ENCODE peak calls at places on chromosomes 2 and 18, in seven cellular contexts. X, P, U, E, T, S and F are unnamed samples.

GRCh38 chr2:188776634-188777033 is 197.5 kb upstream of the COL3A1 start:
- DNase-seq in S (no peak), X (no peak), P (peak), U (peak), E (no peak), T (no peak), F (peak)

GRCh38 chr2:98869868-98870267 is 66.2 kb downstream of the CRACDL start:
- DNase-seq in T (peak), E (no peak), S (peak), U (no peak), P (no peak), X (no peak), F (no peak)

GRCh38 chr2:78646965-78647364 is 378.5 kb upstream of the REG3G start:
- DNase-seq in S (no peak), X (no peak), U (no peak), P (no peak), E (no peak), T (no peak), F (no peak)

GRCh38 chr2:103512442-103512841 is 750.6 kb downstream of the TMEM182 start:
- DNase-seq in S (no peak), X (no peak), U (no peak), P (no peak), T (no peak), E (no peak), F (no peak)

GRCh38 chr2:83587309-83587708 is 871.8 kb downstream of the SUCLG1 start:
- DNase-seq in S (no peak), P (no peak), U (no peak), X (no peak), T (no peak), E (no peak), F (no peak)

GRCh38 chr18:23890589-23890988 is 124.0 kb upstream of the TTC39C start:
- DNase-seq in S (no peak), P (peak), E (no peak), U (peak), X (no peak), T (no peak), F (peak)

GRCh38 chr2:6954586-6954985 is 37.4 kb downstream of the RNF144A start:
- DNase-seq in S (no peak), E (no peak), T (no peak), P (no peak), X (no peak), U (no peak), F (no peak)

GRCh38 chr2:113258748-113259147 is 20.0 kb downstream of the PAX8 start:
- DNase-seq in P (no peak), U (no peak), E (no peak), T (no peak), X (no peak), S (no peak), F (no peak)

GRCh38 chr2:118003396-118003824 is 10.5 kb downstream of the CCDC93 start:
- DNase-seq in P (peak), X (peak), U (peak), E (peak), T (peak), S (peak), F (peak)

GRCh38 chr2:48471048-48471474 is 58.9 kb upstream of the STON1 start:
- DNase-seq in S (no peak), E (peak), T (peak), X (no peak), P (peak), U (peak), F (peak)

GRCh38 chr18:35572644-35573043 is 8.9 kb upstream of the GALNT1 start:
- DNase-seq in P (no peak), S (no peak), U (peak), E (no peak), T (no peak), X (no peak), F (peak)

GRCh38 chr18:49016648-49017539 is 66.1 kb upstream of the SMAD7 start:
- DNase-seq in P (peak), S (no peak), T (no peak), U (peak), E (no peak), X (peak), F (peak)

GRCh38 chr18:46555724-46556123 is 101.3 kb downstream of the LOXHD1 start:
- DNase-seq in P (peak), U (peak), E (peak), X (peak), T (peak), S (no peak), F (peak)

GRCh38 chr2:227942021-227942420 is 70.6 kb downstream of the DAW1 start:
- DNase-seq in P (no peak), X (no peak), S (no peak), U (no peak), T (no peak), E (no peak), F (peak)

GRCh38 chr2:44793322-44793870 is 148.1 kb upstream of the SIX3 start:
- DNase-seq in T (no peak), E (peak), X (no peak), U (peak), P (peak), S (no peak), F (peak)

GRCh38 chr2:28539095-28539494 is 43.2 kb downstream of the PLB1 start:
- DNase-seq in S (no peak), T (no peak), U (no peak), P (no peak), X (no peak), E (no peak), F (no peak)

GRCh38 chr2:121049141-121049540 is 235.9 kb downstream of the TFCP2L1 start:
- DNase-seq in T (no peak), S (no peak), P (no peak), U (no peak), X (no peak), E (no peak), F (no peak)

GRCh38 chr2:196703660-196704209 is 64.2 kb downstream of the CCDC150 start:
- DNase-seq in T (no peak), E (no peak), P (no peak), S (no peak), X (no peak), U (peak), F (peak)

GRCh38 chr2:226211439-226211838 is 588.2 kb downstream of the IRS1 start:
- DNase-seq in E (no peak), S (no peak), X (no peak), U (peak), P (peak), T (no peak), F (peak)

GRCh38 chr18:9422816-9423519 is 52.3 kb upstream of the RALBP1 start:
- DNase-seq in S (no peak), U (no peak), X (no peak), E (no peak), P (no peak), T (no peak), F (no peak)

GRCh38 chr2:216936954-216937357 is 77.1 kb upstream of the TNP1 start:
- DNase-seq in E (no peak), X (no peak), U (no peak), S (no peak), T (no peak), P (no peak), F (no peak)

GRCh38 chr18:54023471-54023870 is 201.0 kb downstream of the MBD2 start:
- DNase-seq in P (no peak), X (no peak), S (no peak), E (no peak), U (peak), T (no peak), F (peak)

GRCh38 chr2:204973546-204974071 is 428.3 kb downstream of the PARD3B start:
- DNase-seq in X (no peak), T (no peak), E (no peak), P (no peak), S (no peak), U (no peak), F (no peak)

GRCh38 chr18:8478968-8479370 is 130.3 kb upstream of the RAB12 start:
- DNase-seq in T (no peak), U (no peak), P (no peak), E (no peak), X (no peak), S (no peak), F (no peak)

GRCh38 chr2:208363485-208363884 is 43.1 kb upstream of the PTH2R start:
- DNase-seq in T (no peak), S (no peak), X (no peak), P (peak), U (peak), E (no peak), F (peak)

GRCh38 chr2:205868773-205869333 is 186.6 kb downstream of the NRP2 start:
- DNase-seq in X (no peak), U (peak), S (no peak), T (no peak), E (no peak), P (peak), F (peak)